ENCODE peak calls at places on chromosomes 7 and 10, in seven cellular contexts. Z, T, E, I, N, O and C are unnamed samples.

GRCh38 chr7:2926898-2927405 is 82.8 kb upstream of the GNA12 start:
- DNase-seq in Z (peak), T (no peak), E (no peak), I (no peak), N (no peak), O (no peak), C (no peak)

GRCh38 chr7:157527235-157527634 is 190.4 kb downstream of the DNAJB6 start:
- DNase-seq in Z (no peak), T (no peak), E (no peak), I (no peak), N (no peak), O (no peak), C (no peak)

GRCh38 chr7:1767524-1767923 is 97.4 kb downstream of the ELFN1 start:
- DNase-seq in Z (peak), T (no peak), E (no peak), I (no peak), N (no peak), O (no peak), C (peak)

GRCh38 chr10:72275351-72276012 is 1.8 kb downstream of the DDIT4 start:
- DNase-seq in Z (peak), T (peak), E (no peak), I (no peak), N (no peak), O (no peak), C (peak)

GRCh38 chr7:102063736-102064135 is 222.9 kb upstream of the SH2B2 start:
- DNase-seq in Z (no peak), T (peak), E (peak), I (no peak), N (peak), O (no peak), C (peak)

GRCh38 chr7:1028044-1028770 is 16.1 kb upstream of the GPR146 start:
- DNase-seq in Z (peak), T (peak), E (peak), I (no peak), N (peak), O (peak), C (peak)

GRCh38 chr7:127252736-127253288 is at the start of gene GRM8:
- DNase-seq in Z (peak), T (peak), E (peak), I (no peak), N (peak), O (no peak), C (peak)

GRCh38 chr7:143882611-143883078 is 19.3 kb downstream of the TCAF1 start:
- DNase-seq in Z (no peak), T (peak), E (no peak), I (no peak), N (peak), O (peak), C (peak)

GRCh38 chr10:104937528-104937927 is 296.4 kb downstream of the SORCS3 start:
- DNase-seq in Z (no peak), T (no peak), E (no peak), I (peak), N (peak), O (no peak), C (peak)

GRCh38 chr7:27151341-27151944 is 940 bp downstream of the HOXA3 start:
- DNase-seq in Z (no peak), T (peak), E (no peak), I (no peak), N (peak), O (no peak), C (peak)

GRCh38 chr10:86336341-86336740 is 30.3 kb downstream of the GRID1 start:
- DNase-seq in Z (no peak), T (no peak), E (no peak), I (no peak), N (no peak), O (peak), C (no peak)

GRCh38 chr10:101142533-101143353 is 11.6 kb downstream of the TLX1 start:
- DNase-seq in Z (no peak), T (no peak), E (no peak), I (no peak), N (no peak), O (no peak), C (no peak)

GRCh38 chr10:70495691-70496261 is 17.2 kb downstream of the PALD1 start:
- DNase-seq in Z (no peak), T (no peak), E (no peak), I (no peak), N (no peak), O (no peak), C (no peak)

GRCh38 chr7:139351027-139351426 is 8.7 kb upstream of the LUC7L2 start:
- DNase-seq in Z (no peak), T (no peak), E (no peak), I (no peak), N (no peak), O (no peak), C (no peak)

GRCh38 chr10:93495654-93496321 is 624 bp upstream of the CEP55 start:
- DNase-seq in Z (peak), T (no peak), E (peak), I (no peak), N (peak), O (no peak), C (peak)